ENCODE peak calls at places on chromosomes 13 and 19, in four cellular contexts. C is H1, V is K562, H is HCT116. X is an unnamed sample.

GRCh38 chr19:5877869-5878268 is 7.5 kb upstream of the FUT5 start:
- DNase-seq in C (no peak), H (no peak), V (no peak), X (no peak)

GRCh38 chr13:27975579-27976361 is 6.7 kb upstream of the CDX2 start:
- DNase-seq in V (no peak), H (no peak), C (peak; percentile 67), X (no peak)

GRCh38 chr13:79311456-79311855 is 94.6 kb downstream of the RBM26 start:
- DNase-seq in H (no peak), V (no peak), C (no peak), X (no peak)

GRCh38 chr13:109162248-109163051 is 533.0 kb downstream of the MYO16 start:
- DNase-seq in H (no peak), V (no peak), C (no peak), X (no peak)

GRCh38 chr19:42497492-42498226 is 30.6 kb downstream of the CEACAM1 start:
- DNase-seq in H (no peak), V (no peak), C (no peak), X (no peak)

GRCh38 chr19:40982594-40983101 is 8.4 kb upstream of the CYP2B6 start:
- DNase-seq in V (no peak), H (no peak), C (peak; percentile 52), X (no peak)

GRCh38 chr13:46386426-46386995 is 541 bp downstream of the RUBCNL start:
- DNase-seq in C (peak; percentile 62), V (no peak), H (no peak), X (no peak)

GRCh38 chr19:33825556-33825955 is 28.9 kb downstream of the KCTD15 start:
- DNase-seq in H (no peak), C (no peak), V (no peak), X (no peak)

GRCh38 chr19:53057904-53058579 is 13.5 kb downstream of the ERVV-2 start:
- DNase-seq in V (no peak), H (no peak), C (peak; percentile 90), X (no peak)

GRCh38 chr19:17555929-17556813 is 722 bp downstream of the COLGALT1 start:
- DNase-seq in V (peak; percentile 78), H (no peak), C (peak; percentile 67), X (no peak)

GRCh38 chr13:95301947-95302386 is 716 bp upstream of the ABCC4 start:
- DNase-seq in C (no peak), H (no peak), V (no peak), X (no peak)

GRCh38 chr19:38989066-38989605 is 13.6 kb upstream of the FBXO17 start:
- DNase-seq in C (peak; percentile 69), V (peak; percentile 21), H (no peak), X (no peak)

GRCh38 chr19:4582112-4582553 is 22.6 kb upstream of the SEMA6B start:
- DNase-seq in C (no peak), V (no peak), H (no peak), X (no peak)

GRCh38 chr19:1590641-1591397 is 1.8 kb downstream of the MBD3 start:
- DNase-seq in C (no peak), V (peak; percentile 69), H (no peak), X (no peak)
- TF ChIP-seq POLR2AphosphoS5 in C (peak; percentile 43), V (peak; percentile 57), H (peak; percentile 55), X (peak; percentile 32)

GRCh38 chr19:55157064-55157908 is at the start of gene TNNI3:
- DNase-seq in C (no peak), H (no peak), V (peak; percentile 53), X (no peak)
- TF ChIP-seq EZH2 in C (no peak), H (no peak), V (no peak), X (no peak)

DNA sequence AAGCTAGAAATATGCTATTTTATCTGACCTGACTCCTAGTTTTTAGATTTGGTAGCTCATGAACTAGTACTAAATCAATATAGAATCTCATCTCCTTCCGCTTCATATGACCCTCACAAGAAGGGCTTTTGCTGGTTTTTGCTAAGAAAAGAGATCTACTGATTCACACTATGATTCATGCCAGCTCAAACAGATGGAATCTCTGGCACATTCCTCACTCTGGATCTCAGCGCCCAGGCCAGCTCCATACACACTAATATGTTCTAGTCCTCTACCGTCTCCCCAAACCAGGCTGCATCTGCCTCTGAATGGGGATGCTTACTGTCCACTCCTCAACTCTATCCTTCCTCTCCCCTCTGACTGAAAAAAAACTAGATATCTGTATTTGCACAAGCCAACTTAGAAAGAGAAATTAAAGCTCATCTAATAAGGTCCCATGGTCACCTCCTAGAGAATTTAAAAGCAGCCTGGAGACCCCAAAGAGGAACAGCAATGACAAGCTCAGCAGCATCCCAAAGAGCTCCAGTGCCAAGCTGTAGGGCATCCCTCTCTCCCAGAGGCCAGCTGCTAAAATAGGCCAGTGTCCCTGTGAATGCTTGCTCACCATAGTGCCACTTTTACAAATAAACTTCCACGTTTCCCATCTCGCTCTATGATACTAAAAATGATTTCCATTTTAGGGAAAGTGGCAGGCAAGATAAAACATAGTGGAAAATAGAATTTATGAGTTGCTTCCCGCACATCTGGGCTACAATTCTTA is 74.9 kb downstream of the LHFPL6 start:
- DNase-seq in V (no peak), H (peak; percentile 18), C (no peak), X (no peak)
- H3K9ac ChIP-seq in V (no peak overlapping the region), H (no peak overlapping the region), C (no peak overlapping the region), X (no peak overlapping the region)

DNA sequence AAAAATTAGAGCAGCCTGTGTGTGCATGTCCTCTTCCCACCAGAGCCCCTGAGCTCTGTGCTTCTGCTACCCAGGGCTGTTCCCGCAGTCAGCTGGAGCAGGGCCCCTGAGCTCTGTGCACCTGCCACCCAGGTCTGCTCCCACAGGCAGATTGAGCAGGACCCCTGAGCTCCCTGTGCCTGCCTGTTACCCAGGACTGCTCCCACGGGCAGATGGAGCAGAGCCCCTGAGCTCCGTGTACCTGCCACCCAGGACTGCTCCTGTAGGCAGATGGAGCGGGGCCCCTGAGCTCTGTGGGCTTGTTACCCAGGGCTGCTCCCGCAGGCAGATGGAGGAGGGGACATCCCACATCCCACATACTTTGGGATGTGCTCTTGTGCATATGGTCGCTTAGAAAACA is 186.8 kb upstream of the SOX1 start:
- DNase-seq in H (no peak), V (no peak), C (peak; percentile 45), X (no peak)
- TF ChIP-seq POLR2AphosphoS5 in H (no peak), V (no peak), C (no peak), X (no peak)

X was measured in SK-N-MC.